ENCODE peak calls at places on chromosomes 5 and 9, in five cellular contexts. C is omental fat pad, O is HCT116, G is lung, P is endothelial cell. T is an unnamed sample.

GRCh38 chr9:136016882-136017812 is 56.0 kb upstream of the UBAC1 start:
- DNase-seq in C (no peak), O (no peak), G (peak), P (peak), T (no peak)

GRCh38 chr9:5480919-5481743 is 29.2 kb upstream of the PDCD1LG2 start:
- DNase-seq in C (no peak), O (no peak), G (no peak), P (no peak), T (no peak)

GRCh38 chr9:101028346-101029299 is at the start of gene PLPPR1:
- DNase-seq in C (no peak), O (no peak), G (peak), P (peak), T (peak)

GRCh38 chr5:1104327-1105006 is 7.4 kb downstream of the SLC12A7 start:
- DNase-seq in C (no peak), O (no peak), G (no peak), P (no peak), T (no peak)

GRCh38 chr5:9115093-9115492 is 430.8 kb downstream of the SEMA5A start:
- DNase-seq in C (no peak), O (no peak), G (no peak), P (no peak), T (no peak)

GRCh38 chr5:106269252-106269843 is 1401.4 kb downstream of the EFNA5 start:
- DNase-seq in C (no peak), O (peak), G (no peak), P (no peak), T (no peak)

GRCh38 chr5:151274666-151275065 is 21.7 kb downstream of the GM2A start:
- DNase-seq in C (no peak), O (no peak), G (no peak), P (no peak), T (no peak)

GRCh38 chr5:115343855-115344254 is 47.4 kb upstream of the CCDC112 start:
- DNase-seq in C (no peak), O (no peak), G (no peak), P (no peak), T (no peak)

GRCh38 chr9:118418887-118419620 is 714.9 kb downstream of the TLR4 start:
- DNase-seq in C (no peak), O (no peak), G (no peak), P (no peak), T (no peak)

GRCh38 chr5:23064710-23065109 is 211.6 kb upstream of the CDH12 start:
- DNase-seq in C (no peak), O (no peak), G (no peak), P (no peak), T (no peak)

GRCh38 chr9:108551030-108551964 is 304.5 kb downstream of the ACTL7B start:
- DNase-seq in C (no peak), O (peak), G (no peak), P (no peak), T (no peak)

GRCh38 chr9:129281506-129282145 is 103.6 kb upstream of the IER5L start:
- DNase-seq in C (no peak), O (no peak), G (no peak), P (no peak), T (no peak)

GRCh38 chr5:68224561-68225187 is 9.1 kb downstream of the PIK3R1 start:
- DNase-seq in C (no peak), O (no peak), G (no peak), P (no peak), T (no peak)

GRCh38 chr9:132651259-132651658 is 18.5 kb downstream of the DDX31 start:
- DNase-seq in C (no peak), O (no peak), G (no peak), P (peak), T (no peak)

GRCh38 chr5:36713541-36713940 is 107.1 kb downstream of the SLC1A3 start:
- DNase-seq in C (no peak), O (no peak), G (no peak), P (no peak), T (no peak)

DNA sequence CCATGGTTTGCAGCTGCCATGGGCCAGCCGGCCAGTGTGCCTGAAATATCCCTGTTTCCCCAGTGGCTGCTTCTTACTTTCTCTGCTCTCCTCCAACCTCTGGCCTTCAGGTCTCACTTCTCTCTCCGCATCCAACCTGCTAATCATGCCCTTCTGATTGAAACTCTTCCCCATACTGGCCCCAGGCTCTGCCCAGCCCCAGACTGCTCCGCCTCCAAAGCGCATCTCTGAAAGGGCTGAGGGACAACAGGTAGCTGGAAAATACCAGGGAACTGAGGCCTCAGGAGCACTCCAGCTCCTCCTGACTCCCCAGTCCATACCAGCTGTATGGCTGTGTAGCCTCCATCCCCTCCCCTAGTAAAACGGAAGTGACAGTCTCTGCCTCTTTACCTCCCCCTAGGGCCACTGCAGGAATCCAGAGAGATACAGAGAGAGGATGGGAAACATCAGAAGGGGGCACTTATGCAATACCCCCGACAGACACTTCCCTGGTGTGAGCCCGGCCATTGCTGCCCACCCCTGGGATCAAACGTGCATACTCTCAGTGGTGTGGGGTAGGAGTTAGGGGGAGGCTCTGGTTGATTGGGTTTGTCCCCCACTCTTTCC is 34.2 kb downstream of the PAX5 start:
- DNase-seq in C (no peak), O (no peak), G (no peak), P (no peak), T (no peak)
- TF ChIP-seq CTCF in C (no peak), O (no peak), G (no peak), P (no peak), T (no peak)

DNA sequence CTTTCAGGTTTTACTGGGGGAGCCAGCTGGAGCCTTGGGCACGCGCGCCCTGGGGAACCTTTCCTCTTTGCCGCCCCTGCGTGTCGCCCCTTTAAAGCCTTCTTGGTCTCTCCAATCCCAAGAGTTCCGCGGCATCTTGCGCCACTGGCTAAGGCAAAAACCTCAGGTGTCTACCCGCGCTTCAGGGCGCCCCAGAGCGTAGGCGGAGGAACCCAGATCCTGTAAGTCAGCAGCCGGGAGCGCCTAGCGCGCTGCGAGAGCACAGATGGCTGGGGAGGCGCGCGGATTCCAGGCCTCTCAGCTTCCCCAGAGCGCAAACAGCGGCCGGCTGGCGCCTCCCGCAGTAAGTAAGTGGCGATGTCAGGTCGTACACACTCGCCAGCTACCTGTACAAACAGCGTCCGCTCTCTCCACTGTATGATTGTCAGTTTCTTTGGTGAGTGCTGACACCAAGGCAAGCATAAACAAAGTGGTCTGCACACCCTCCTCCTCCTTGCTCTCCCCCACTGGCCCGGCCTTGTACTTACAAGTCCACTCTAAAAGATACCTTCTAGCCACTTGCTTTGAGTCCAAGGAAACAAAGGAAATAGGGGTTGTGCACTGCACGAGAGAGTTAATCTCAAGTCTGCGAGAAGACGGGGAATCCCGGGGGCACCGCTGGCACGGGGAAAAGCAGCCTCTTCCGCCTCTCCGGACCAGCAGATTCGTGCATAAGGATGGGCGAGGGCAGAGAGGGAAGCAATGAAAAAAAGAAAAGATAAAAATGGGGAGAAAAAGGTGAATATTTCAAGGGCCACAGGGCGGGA is 2.9 kb downstream of the HTR1A start:
- DNase-seq in C (no peak), O (no peak), G (no peak), P (peak), T (no peak)
- TF ChIP-seq CTCF in C (no peak), O (no peak), G (no peak), P (peak), T (no peak)

GRCh38 chr9:124257865-124258764 is at the start of gene NEK6:
- DNase-seq in C (peak), O (no peak), G (no peak), P (no peak), T (no peak)
- TF ChIP-seq CTCF in C (no peak), O (no peak), G (no peak), P (no peak), T (no peak)

DNA sequence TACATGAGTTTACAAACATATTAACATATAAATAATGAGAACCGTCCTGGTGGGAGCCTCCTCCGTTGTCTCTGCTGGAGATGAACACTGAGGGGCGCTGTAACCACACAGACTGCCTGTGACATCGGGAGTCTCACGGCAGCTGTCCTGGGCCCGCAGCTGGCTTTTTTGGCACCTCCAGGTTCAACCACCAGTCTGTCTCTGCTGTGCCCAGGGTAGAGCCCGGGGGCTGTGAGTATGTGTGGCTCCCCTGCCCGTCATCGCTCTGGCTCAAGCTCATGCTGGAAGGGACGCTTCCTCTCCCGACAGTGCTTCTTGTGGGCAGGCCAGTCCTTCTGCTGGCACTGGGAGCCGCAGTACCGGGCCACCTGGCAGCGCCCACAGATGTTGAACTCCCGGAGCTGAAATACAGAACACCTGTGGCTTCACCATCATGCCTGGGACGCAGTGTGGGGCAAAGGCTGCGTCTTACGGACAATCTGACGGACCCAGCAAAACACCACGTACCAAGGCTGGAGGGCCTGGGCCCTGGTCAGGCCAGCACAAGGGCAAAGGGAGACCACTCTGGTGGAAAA is 3.6 kb upstream of the DPH7 start:
- DNase-seq in C (no peak), O (no peak), G (no peak), P (no peak), T (no peak)
- TF ChIP-seq CTCF in C (no peak), O (peak), G (no peak), P (no peak), T (no peak)

GRCh38 chr5:143806568-143806967 is 5.4 kb upstream of the HMHB1 start:
- DNase-seq in C (no peak), O (no peak), G (no peak), P (no peak), T (no peak)
- TF ChIP-seq CTCF in C (no peak), O (no peak), G (no peak), P (no peak), T (no peak)

GRCh38 chr9:86275962-86276361 is 6.4 kb downstream of the ISCA1 start:
- DNase-seq in C (no peak), O (no peak), G (no peak), P (no peak), T (no peak)
- TF ChIP-seq CTCF in C (no peak), O (peak), G (no peak), P (no peak), T (no peak)

DNA sequence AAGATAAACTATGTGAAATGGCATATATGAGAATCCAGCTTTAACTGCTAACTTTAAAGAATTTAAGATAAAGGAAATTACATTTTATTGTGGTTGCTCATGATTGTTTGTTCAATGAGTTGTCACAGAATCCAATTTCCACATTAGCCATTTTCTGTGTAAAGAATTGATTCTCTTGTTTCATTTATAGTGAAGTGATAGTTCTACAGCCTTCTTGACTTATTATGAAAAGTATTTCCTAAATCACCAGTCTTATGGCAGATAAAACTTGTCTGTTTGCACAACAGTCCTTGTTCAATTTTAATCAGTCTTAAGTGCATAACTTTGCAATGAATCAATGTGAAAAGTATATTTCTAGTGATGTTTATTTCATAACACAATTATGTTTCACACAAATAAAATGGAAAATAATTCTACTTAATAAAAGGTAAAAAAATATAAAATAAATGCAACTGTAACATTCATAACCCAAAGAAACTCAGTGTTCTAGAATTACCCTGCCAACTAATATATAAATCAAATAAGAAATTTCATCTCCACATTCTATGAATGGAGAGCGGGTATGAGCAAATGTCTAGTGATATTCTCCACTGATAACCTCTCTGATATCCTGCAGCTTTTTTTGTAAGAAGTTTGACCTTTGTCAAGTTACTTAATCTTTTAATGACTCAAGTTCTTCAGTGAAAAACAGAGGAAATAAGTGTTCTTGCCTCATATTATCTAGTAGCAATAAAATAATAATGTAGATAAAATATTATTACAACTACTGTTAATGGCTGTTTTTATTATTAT is 1275.4 kb upstream of the CDH9 start:
- DNase-seq in C (no peak), O (no peak), G (no peak), P (no peak), T (no peak)
- TF ChIP-seq CTCF in C (no peak), O (no peak), G (no peak), P (no peak), T (no peak)

T was measured in mesothelial cell of epicardium.